ENCODE peak calls at places on chromosomes 13 and 19, in eight cellular contexts. U, I, P, V, J, M, K and W are unnamed samples.

GRCh38 chr13:113390874-113391497 is 27.1 kb upstream of the GRTP1 start:
- DNase-seq in K (no peak), J (no peak), U (no peak), M (no peak), I (no peak), V (no peak), P (no peak), W (no peak)

GRCh38 chr19:8460516-8461298 is 15.9 kb downstream of the HNRNPM start:
- DNase-seq in M (peak; percentile 41), V (no peak), K (no peak), U (no peak), J (no peak), I (no peak), P (no peak), W (no peak)

GRCh38 chr19:12481781-12482504 is 2.7 kb downstream of the ZNF709 start:
- DNase-seq in K (no peak), V (no peak), M (no peak), J (no peak), I (no peak), P (no peak), U (no peak), W (no peak)

GRCh38 chr19:35061583-35062373 is 20.3 kb downstream of the HPN start:
- DNase-seq in K (no peak), V (no peak), I (no peak), U (no peak), M (peak; percentile 38), J (no peak), P (no peak), W (no peak)

GRCh38 chr13:49443327-49443688 is 556 bp downstream of the CAB39L start:
- DNase-seq in U (no peak), M (peak; percentile 57), P (no peak), I (peak; percentile 51), V (no peak), J (no peak), K (peak; percentile 14), W (peak; percentile 1)

GRCh38 chr19:1267441-1268391 is 1.4 kb upstream of the CIRBP start:
- DNase-seq in M (no peak), K (no peak), V (no peak), J (peak; percentile 45), U (no peak), I (peak; percentile 16), P (no peak), W (no peak)

GRCh38 chr19:30686911-30687566 is 314.9 kb downstream of the ZNF536 start:
- DNase-seq in I (no peak), U (no peak), M (no peak), P (no peak), V (no peak), J (no peak), K (no peak), W (no peak)

GRCh38 chr13:73767747-73768315 is 366.4 kb downstream of the KLF12 start:
- DNase-seq in P (no peak), I (peak; percentile 17), U (no peak), M (no peak), J (no peak), K (peak; percentile 1), V (no peak), W (peak; percentile 5)

GRCh38 chr19:18408053-18408476 is 10.6 kb upstream of the LRRC25 start:
- DNase-seq in U (no peak), M (no peak), J (no peak), K (no peak), I (no peak), P (no peak), V (no peak), W (peak; percentile 52)

GRCh38 chr19:5154799-5155426 is 185.7 kb downstream of the PTPRS start:
- DNase-seq in P (no peak), M (no peak), V (no peak), K (no peak), I (no peak), U (no peak), J (no peak), W (no peak)